ENCODE peak calls at places on chromosomes 11 and 22, in six cellular contexts. T is heart left ventricle; Y is A549; O is CD8-positive, alpha-beta memory T cell; A is HepG2; P is naive thymus-derived CD4-positive, alpha-beta T cell. U is an unnamed sample.

GRCh38 chr11:98955551-98955950 is 65.2 kb upstream of the CNTN5 start:
- DNase-seq in T (no peak), Y (no peak), O (no peak), A (no peak), P (no peak), U (no peak)

GRCh38 chr11:64900263-64900678 is 16.7 kb downstream of the ATG2A start:
- DNase-seq in T (no peak), Y (peak), O (peak), A (no peak), P (no peak), U (no peak)

GRCh38 chr11:82750643-82751139 is 17.0 kb upstream of the FAM181B start:
- DNase-seq in T (no peak), Y (no peak), O (no peak), A (no peak), P (no peak), U (peak)

GRCh38 chr22:46100401-46101105 is 49.8 kb upstream of the PPARA start:
- DNase-seq in T (no peak), Y (no peak), O (no peak), A (no peak), P (no peak), U (no peak)

GRCh38 chr11:62882811-62883496 is 2.3 kb downstream of the SLC3A2 start:
- DNase-seq in T (no peak), Y (no peak), O (no peak), A (no peak), P (no peak), U (no peak)

GRCh38 chr22:40190501-40190900 is 12.8 kb downstream of the TNRC6B start:
- DNase-seq in T (no peak), Y (no peak), O (no peak), A (no peak), P (no peak), U (no peak)

GRCh38 chr22:37260396-37260795 is 16.3 kb upstream of the RAC2 start:
- DNase-seq in T (no peak), Y (no peak), O (no peak), A (no peak), P (no peak), U (no peak)

GRCh38 chr11:17472467-17472866 is 4.2 kb downstream of the ABCC8 start:
- DNase-seq in T (no peak), Y (no peak), O (no peak), A (no peak), P (no peak), U (no peak)

GRCh38 chr11:46524201-46524600 is 69.6 kb downstream of the AMBRA1 start:
- DNase-seq in T (no peak), Y (no peak), O (no peak), A (no peak), P (no peak), U (no peak)

GRCh38 chr11:59754859-59755700 is at the start of gene STX3:
- DNase-seq in T (peak), Y (peak), O (peak), A (peak), P (peak), U (peak)

GRCh38 chr11:123742778-123743177 is 1.3 kb upstream of the ZNF202 start:
- DNase-seq in T (no peak), Y (no peak), O (no peak), A (no peak), P (no peak), U (no peak)

GRCh38 chr11:45528435-45528834 is 137.0 kb downstream of the CHST1 start:
- DNase-seq in T (no peak), Y (no peak), O (no peak), A (no peak), P (no peak), U (no peak)

GRCh38 chr11:12531020-12531419 is 143.2 kb upstream of the TEAD1 start:
- DNase-seq in T (no peak), Y (no peak), O (no peak), A (no peak), P (no peak), U (no peak)

GRCh38 chr11:12528487-12528886 is 145.7 kb upstream of the TEAD1 start:
- DNase-seq in T (no peak), Y (no peak), O (no peak), A (no peak), P (no peak), U (no peak)

GRCh38 chr11:12529041-12529440 is 145.2 kb upstream of the TEAD1 start:
- DNase-seq in T (no peak), Y (no peak), O (no peak), A (no peak), P (no peak), U (no peak)

GRCh38 chr11:12531681-12532080 is 142.5 kb upstream of the TEAD1 start:
- DNase-seq in T (no peak), Y (no peak), O (no peak), A (no peak), P (no peak), U (no peak)

DNA sequence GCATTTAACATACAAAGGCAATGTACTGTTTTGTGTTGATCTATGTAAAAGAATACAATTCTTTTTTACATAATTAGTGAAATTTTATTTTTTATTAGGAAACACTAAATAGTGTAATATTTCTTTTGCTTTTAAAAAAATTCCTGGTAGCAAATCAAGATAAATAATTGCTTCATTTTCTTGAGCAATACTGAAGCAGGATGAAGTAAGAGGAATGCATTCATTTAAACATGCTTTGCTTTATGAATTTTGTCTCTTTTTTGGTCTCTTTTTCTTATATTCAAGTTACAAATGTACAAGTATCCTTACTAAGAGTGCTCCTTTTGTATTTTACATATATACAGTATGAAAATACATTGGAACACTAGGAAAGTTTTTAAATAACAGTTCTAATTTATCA is 144.4 kb upstream of the TEAD1 start:
- DNase-seq in T (no peak), Y (no peak), O (no peak), A (no peak), P (no peak), U (no peak)
- H3K27ac ChIP-seq in T (no peak), Y (no peak), O (no peak), A (no peak), P (no peak), U (no peak)

DNA sequence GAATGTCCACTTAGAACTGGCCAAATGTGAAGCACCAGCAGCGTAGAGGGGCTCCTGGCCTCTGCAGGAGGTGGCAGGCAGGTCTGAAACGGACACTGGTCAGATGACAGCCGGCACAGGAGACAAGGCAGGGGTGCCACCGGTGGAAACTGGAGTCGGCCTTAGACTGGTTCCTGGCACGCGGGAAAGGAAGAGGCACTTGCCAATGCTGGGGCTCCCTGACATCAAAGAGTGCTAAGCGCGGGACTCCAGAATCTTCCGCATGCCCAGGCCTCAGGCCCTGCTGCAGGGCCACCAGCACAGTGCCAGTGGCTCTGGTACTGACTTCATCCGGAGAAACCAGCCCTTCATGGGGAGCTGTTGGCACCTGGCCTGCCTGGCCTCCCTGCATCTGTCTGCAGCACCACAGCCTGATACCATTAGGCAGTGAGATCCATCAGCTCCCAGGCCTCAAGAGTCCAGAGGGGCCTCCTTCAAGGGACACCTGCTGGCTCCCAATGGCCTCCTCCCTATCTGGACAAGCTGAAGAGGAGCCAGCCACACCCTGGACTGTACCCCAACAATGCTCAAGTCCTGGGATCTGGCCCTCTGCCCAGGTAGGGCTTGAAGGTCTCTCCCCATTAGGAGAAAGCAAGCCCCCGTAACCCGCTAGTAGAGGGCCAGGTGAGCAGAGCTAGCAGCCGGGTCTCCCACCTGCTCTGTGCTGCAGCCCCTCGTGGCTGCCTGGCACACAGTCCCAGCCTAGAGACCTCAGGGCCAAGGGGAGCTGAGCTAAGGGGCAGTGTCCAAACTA is 29.7 kb upstream of the GNB1L start:
- DNase-seq in T (no peak), Y (no peak), O (no peak), A (no peak), P (no peak), U (no peak)
- H3K27ac ChIP-seq in T (no peak), Y (peak), O (no peak), A (no peak), P (peak), U (peak)

DNA sequence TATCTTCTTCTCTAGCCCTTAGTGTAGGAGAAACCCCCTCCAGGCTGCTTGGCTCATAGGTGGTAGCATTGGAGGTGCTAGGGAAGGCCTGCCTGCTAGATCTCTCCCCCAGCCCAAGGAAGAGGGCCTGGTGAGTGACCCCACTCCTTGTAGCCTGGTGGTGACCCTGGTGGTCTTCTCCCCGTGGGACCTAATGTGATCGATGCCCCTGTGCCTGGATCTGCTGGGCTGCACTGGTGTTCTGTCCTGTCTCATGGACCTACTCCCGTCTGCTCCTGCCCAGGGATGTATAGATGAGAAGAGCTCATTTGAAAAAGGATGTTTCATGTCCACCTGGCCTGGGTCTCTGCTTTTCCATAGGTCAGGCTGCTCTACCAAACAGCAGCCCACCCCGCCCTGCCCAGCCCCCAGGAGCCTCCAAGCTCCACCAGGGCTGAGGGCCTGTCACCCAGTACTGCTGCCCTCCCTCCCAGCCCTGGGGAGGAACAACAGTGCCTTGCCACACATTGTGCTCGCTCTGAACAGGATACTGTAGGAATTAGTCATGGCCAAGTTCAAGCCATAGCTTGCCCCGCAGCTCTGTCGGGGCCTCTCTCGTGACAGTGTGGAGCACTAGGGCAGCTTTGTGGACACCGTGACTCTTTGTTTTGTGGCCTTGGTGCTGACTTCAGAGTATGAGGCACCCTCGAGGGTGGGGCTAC is 19.7 kb downstream of the SLC37A2 start:
- DNase-seq in T (no peak), Y (no peak), O (no peak), A (peak), P (no peak), U (peak)
- H3K27ac ChIP-seq in T (no peak), Y (no peak), O (no peak), A (no peak), P (no peak), U (peak)

DNA sequence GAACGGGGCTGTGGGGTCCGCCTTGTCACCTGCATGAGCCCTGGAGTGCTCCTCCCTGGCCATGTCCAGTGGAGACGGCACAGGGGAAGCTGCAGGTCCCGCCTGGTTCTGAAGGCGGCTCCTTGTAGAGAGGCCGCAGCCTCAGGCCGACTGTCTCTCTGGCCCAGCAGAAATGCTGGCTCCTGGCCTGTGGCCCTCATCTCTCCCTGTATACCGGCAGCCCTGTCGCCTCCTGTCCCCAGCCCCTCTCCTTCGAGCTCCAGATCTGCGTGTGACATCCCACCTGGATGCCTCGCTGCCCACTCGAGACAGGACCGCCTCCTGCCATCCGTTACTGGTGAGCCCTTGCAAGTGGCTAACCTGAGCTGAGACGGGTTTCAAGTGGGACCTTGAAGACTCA is 73.6 kb downstream of the PHF21B start:
- DNase-seq in T (no peak), Y (no peak), O (no peak), A (no peak), P (no peak), U (no peak)
- H3K27ac ChIP-seq in T (no peak), Y (no peak), O (no peak), A (no peak), P (no peak), U (no peak)

DNA sequence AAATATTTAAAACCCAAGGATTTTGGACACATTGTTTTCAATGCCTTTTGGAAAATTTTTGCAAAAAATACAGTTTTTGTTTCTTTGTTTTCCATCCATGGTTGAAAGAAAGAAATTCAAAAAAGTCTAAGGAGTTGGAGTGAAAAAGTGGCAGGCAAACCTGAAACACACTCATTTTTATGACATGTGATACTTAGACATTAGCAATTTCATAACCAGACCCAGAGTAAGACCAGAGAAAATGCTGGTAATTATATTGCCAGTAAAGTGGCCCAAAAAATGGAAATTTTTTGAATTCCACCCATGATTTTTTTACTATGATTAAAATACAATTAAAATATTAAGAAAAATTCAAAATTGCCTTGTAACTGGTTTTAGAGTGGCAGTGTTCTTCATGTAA is 128.2 kb downstream of the SLC17A6 start:
- DNase-seq in T (no peak), Y (no peak), O (no peak), A (no peak), P (no peak), U (no peak)
- H3K27ac ChIP-seq in T (no peak), Y (no peak), O (no peak), A (no peak), P (no peak), U (peak)

GRCh38 chr22:27834364-27835185 is 33.0 kb upstream of the MN1 start:
- DNase-seq in T (no peak), Y (no peak), O (no peak), A (no peak), P (no peak), U (no peak)

GRCh38 chr22:27833803-27834202 is 32.2 kb upstream of the MN1 start:
- DNase-seq in T (no peak), Y (no peak), O (no peak), A (no peak), P (no peak), U (no peak)

GRCh38 chr22:27832606-27833005 is 31.1 kb upstream of the MN1 start:
- DNase-seq in T (no peak), Y (no peak), O (no peak), A (no peak), P (no peak), U (no peak)

GRCh38 chr22:27836181-27836580 is 34.6 kb upstream of the MN1 start:
- DNase-seq in T (no peak), Y (no peak), O (no peak), A (no peak), P (no peak), U (no peak)

GRCh38 chr22:27835446-27835845 is 33.9 kb upstream of the MN1 start:
- DNase-seq in T (no peak), Y (no peak), O (no peak), A (no peak), P (no peak), U (no peak)
- H3K27ac ChIP-seq in T (no peak), Y (no peak), O (no peak), A (no peak), P (no peak), U (no peak)